ENCODE peak calls at places on chromosomes 5 and 9, in nine cellular contexts. K, C, R, A, B, F, J, H and M are unnamed samples.

GRCh38 chr9:135980926-135981630 is 19.9 kb upstream of the UBAC1 start:
- DNase-seq in K (no peak), B (no peak), H (no peak), C (no peak), R (no peak), A (peak; percentile 86), F (no peak), J (no peak), M (no peak)

GRCh38 chr9:3023449-3023848 is 179.6 kb upstream of the PUM3 start:
- DNase-seq in B (no peak), R (no peak), A (no peak), H (no peak), J (peak; percentile 11), K (no peak), F (no peak), C (no peak), M (no peak)

GRCh38 chr9:7578951-7579743 is 220.4 kb downstream of the DMAC1 start:
- DNase-seq in F (no peak), H (no peak), R (no peak), K (no peak), J (no peak), A (no peak), B (no peak), C (no peak), M (no peak)

GRCh38 chr9:34570422-34571179 is 18.9 kb downstream of the CNTFR start:
- DNase-seq in J (no peak), K (no peak), H (no peak), F (no peak), B (no peak), R (no peak), A (no peak), C (no peak), M (no peak)

GRCh38 chr9:94945191-94946144 is 219.0 kb downstream of the AOPEP start:
- DNase-seq in R (no peak), B (no peak), K (no peak), C (no peak), F (no peak), J (no peak), H (peak; percentile 90), A (no peak), M (no peak)

GRCh38 chr5:134140530-134141201 is 26.2 kb downstream of the TCF7 start:
- DNase-seq in H (peak; percentile 79), J (peak; percentile 80), C (peak; percentile 60), R (peak; percentile 74), A (peak; percentile 51), F (peak; percentile 44), B (no peak), K (peak; percentile 75), M (peak; percentile 20)

GRCh38 chr5:437281-437771 is 5.7 kb upstream of the EXOC3 start:
- DNase-seq in H (no peak), J (no peak), C (no peak), B (no peak), A (no peak), F (no peak), K (no peak), R (no peak), M (no peak)

GRCh38 chr9:134740071-134740470 is 98.5 kb downstream of the COL5A1 start:
- DNase-seq in A (no peak), C (no peak), F (no peak), R (no peak), H (no peak), J (no peak), B (no peak), K (no peak), M (no peak)

GRCh38 chr9:94554439-94555331 is at the start of gene PCAT7:
- DNase-seq in A (no peak), C (peak; percentile 6), B (no peak), H (peak; percentile 76), K (peak; percentile 81), R (peak; percentile 14), J (peak; percentile 57), F (no peak), M (peak; percentile 78)

GRCh38 chr9:78932849-78933627 is 636.1 kb downstream of the PSAT1 start:
- DNase-seq in K (no peak), C (no peak), J (no peak), H (peak; percentile 89), F (no peak), R (peak; percentile 35), B (no peak), A (no peak), M (no peak)

GRCh38 chr9:117945286-117945685 is 241.1 kb downstream of the TLR4 start:
- DNase-seq in J (no peak), B (no peak), H (no peak), C (no peak), A (no peak), R (no peak), F (no peak), K (no peak), M (no peak)

GRCh38 chr9:14246951-14247350 is 67.0 kb downstream of the NFIB start:
- DNase-seq in C (no peak), R (no peak), B (no peak), H (no peak), J (no peak), F (no peak), K (no peak), A (no peak), M (no peak)

GRCh38 chr5:139994234-139994633 is 48.9 kb downstream of the NRG2 start:
- DNase-seq in B (no peak), C (no peak), R (no peak), F (no peak), H (no peak), A (no peak), K (no peak), J (no peak), M (no peak)

GRCh38 chr9:34559616-34560546 is 29.6 kb downstream of the CNTFR start:
- DNase-seq in B (no peak), R (peak; percentile 26), H (peak; percentile 71), C (no peak), J (no peak), F (no peak), A (no peak), K (no peak), M (no peak)

GRCh38 chr5:763998-764781 is 20.3 kb downstream of the ZDHHC11B start:
- DNase-seq in A (no peak), R (no peak), B (no peak), K (peak; percentile 72), H (no peak), J (no peak), C (no peak), F (no peak), M (no peak)

GRCh38 chr9:107638922-107639321 is 149.4 kb upstream of the KLF4 start:
- DNase-seq in C (no peak), B (no peak), K (no peak), H (peak; percentile 74), J (no peak), F (no peak), R (no peak), A (no peak), M (no peak)

GRCh38 chr5:66410056-66410455 is 186.1 kb upstream of the MAST4 start:
- DNase-seq in K (no peak), J (no peak), A (no peak), F (no peak), R (no peak), H (no peak), C (no peak), B (no peak), M (no peak)

GRCh38 chr5:58759745-58760144 is 176.9 kb downstream of the RAB3C start:
- DNase-seq in K (no peak), B (no peak), R (no peak), F (no peak), C (no peak), A (no peak), J (no peak), H (no peak), M (no peak)

GRCh38 chr9:36189978-36190377 is 743 bp upstream of the CLTA start:
- DNase-seq in B (no peak), A (no peak), F (no peak), R (no peak), C (no peak), J (no peak), H (no peak), K (no peak), M (no peak)

GRCh38 chr9:133771486-133772482 is 33.6 kb upstream of the SARDH start:
- DNase-seq in C (no peak), H (no peak), K (peak; percentile 64), B (no peak), R (no peak), F (no peak), J (no peak), A (no peak), M (no peak)

GRCh38 chr5:156367602-156368001 is 40.6 kb downstream of the SGCD start:
- DNase-seq in R (no peak), A (no peak), B (no peak), J (no peak), C (no peak), F (no peak), K (no peak), H (peak; percentile 83), M (no peak)

GRCh38 chr5:36156124-36156601 is 4.3 kb downstream of the SKP2 start:
- DNase-seq in R (peak; percentile 26), A (no peak), K (no peak), J (no peak), H (no peak), B (no peak), F (no peak), C (no peak), M (no peak)

GRCh38 chr5:95712347-95712958 is 18.7 kb upstream of the RHOBTB3 start:
- DNase-seq in J (peak; percentile 59), K (no peak), H (peak; percentile 85), C (no peak), B (no peak), A (no peak), F (no peak), R (peak; percentile 89), M (no peak)

GRCh38 chr5:166957763-166958162 is 1333.7 kb upstream of the WWC1 start:
- DNase-seq in R (no peak), F (no peak), B (no peak), C (no peak), A (no peak), K (no peak), H (no peak), J (no peak), M (no peak)

GRCh38 chr9:93825348-93826115 is 129.6 kb downstream of the BARX1 start:
- DNase-seq in J (no peak), K (no peak), F (no peak), B (no peak), A (no peak), C (no peak), R (no peak), H (no peak), M (no peak)

GRCh38 chr9:137117269-137117731 is 2.8 kb upstream of the DPP7 start:
- DNase-seq in A (no peak), C (no peak), F (no peak), H (no peak), R (no peak), B (no peak), J (no peak), K (no peak), M (no peak)

GRCh38 chr9:125361837-125362531 is 100.4 kb downstream of the GAPVD1 start:
- DNase-seq in K (no peak), F (no peak), R (no peak), B (no peak), A (no peak), J (peak; percentile 47), C (no peak), H (peak; percentile 26), M (no peak)

GRCh38 chr5:59661939-59662615 is 231.4 kb downstream of the PDE4D start:
- DNase-seq in J (peak; percentile 5), K (no peak), C (no peak), H (no peak), F (no peak), A (no peak), R (no peak), B (no peak), M (no peak)

GRCh38 chr9:131096490-131097258 is at the start of gene AIF1L:
- DNase-seq in F (no peak), A (no peak), B (no peak), J (peak; percentile 15), R (peak; percentile 53), C (no peak), K (no peak), H (peak; percentile 12), M (no peak)

GRCh38 chr5:134524219-134524825 is 1.1 kb upstream of the JADE2 start:
- DNase-seq in J (peak; percentile 78), H (peak; percentile 74), R (peak; percentile 61), B (no peak), K (peak; percentile 80), C (peak; percentile 65), A (peak; percentile 81), F (peak; percentile 58), M (peak; percentile 82)

GRCh38 chr5:125560476-125561225 is 814.2 kb upstream of the ZNF608 start:
- DNase-seq in J (no peak), B (no peak), R (no peak), K (no peak), F (no peak), H (no peak), C (no peak), A (no peak), M (no peak)